ENCODE peak calls at places on chromosomes 13 and 19, in five cellular contexts. One of them, this sample, is unnamed.

GRCh38 chr13:27510082-27510481 is 59.7 kb upstream of the MTIF3 start:
- DNase-seq in PC-3: no peak
- DNase-seq in K562: no peak
- DNase-seq in PC-9: no peak
- DNase-seq in HepG2: no peak
- DNase-seq in this sample: no peak

GRCh38 chr19:16462757-16463250 is 9.0 kb downstream of the EPS15L1 start:
- DNase-seq in PC-3: peak; percentile 86
- DNase-seq in K562: no peak
- DNase-seq in PC-9: peak; percentile 80
- DNase-seq in HepG2: no peak
- DNase-seq in this sample: peak; percentile 78

GRCh38 chr19:49348305-49349188 is 13.3 kb downstream of the CD37 start:
- DNase-seq in PC-3: no peak
- DNase-seq in K562: no peak
- DNase-seq in PC-9: no peak
- DNase-seq in HepG2: no peak
- DNase-seq in this sample: no peak

GRCh38 chr13:80363890-80364503 is 23.1 kb upstream of the SPRY2 start:
- DNase-seq in PC-3: peak; percentile 49
- DNase-seq in K562: peak; percentile 28
- DNase-seq in PC-9: no peak
- DNase-seq in HepG2: peak; percentile 18
- DNase-seq in this sample: peak; percentile 5

GRCh38 chr19:44738603-44739585 is 9.6 kb upstream of the BCL3 start:
- DNase-seq in PC-3: no peak
- DNase-seq in K562: no peak
- DNase-seq in PC-9: peak; percentile 56
- DNase-seq in HepG2: peak; percentile 62
- DNase-seq in this sample: no peak

GRCh38 chr19:18223860-18224524 is 2.2 kb downstream of the PDE4C start:
- DNase-seq in PC-3: peak; percentile 29
- DNase-seq in K562: peak; percentile 96
- DNase-seq in PC-9: peak; percentile 47
- DNase-seq in HepG2: peak; percentile 63
- DNase-seq in this sample: no peak

GRCh38 chr19:43768273-43769050 is 12.3 kb downstream of the KCNN4 start:
- DNase-seq in PC-3: peak; percentile 43
- DNase-seq in K562: peak; percentile 69
- DNase-seq in PC-9: no peak
- DNase-seq in HepG2: no peak
- DNase-seq in this sample: no peak

GRCh38 chr13:20186771-20187170 is 6.0 kb downstream of the GJB2 start:
- DNase-seq in PC-3: no peak
- DNase-seq in K562: no peak
- DNase-seq in PC-9: no peak
- DNase-seq in HepG2: no peak
- DNase-seq in this sample: no peak

GRCh38 chr19:16457195-16457953 is 14.4 kb downstream of the EPS15L1 start:
- DNase-seq in PC-3: peak; percentile 5
- DNase-seq in K562: no peak
- DNase-seq in PC-9: no peak
- DNase-seq in HepG2: peak; percentile 24
- DNase-seq in this sample: peak; percentile 54

GRCh38 chr19:14516048-14516534 is 2.1 kb downstream of the DNAJB1 start:
- DNase-seq in PC-3: peak; percentile 60
- DNase-seq in K562: no peak
- DNase-seq in PC-9: no peak
- DNase-seq in HepG2: no peak
- DNase-seq in this sample: no peak

GRCh38 chr19:2040647-2041435 is 10.2 kb downstream of the MKNK2 start:
- DNase-seq in PC-3: no peak
- DNase-seq in K562: no peak
- DNase-seq in PC-9: no peak
- DNase-seq in HepG2: no peak
- DNase-seq in this sample: no peak
- H3K4me1 ChIP-seq in PC-3: no peaks in the 10 kb centered on the region
- H3K4me1 ChIP-seq in K562: peaks cover 75% of the 10 kb centered on the region
- H3K4me1 ChIP-seq in PC-9: no peaks in the 10 kb centered on the region
- H3K4me1 ChIP-seq in HepG2: no peaks in the 10 kb centered on the region
- H3K4me1 ChIP-seq in this sample: peaks cover 27% of the 10 kb centered on the region

DNA sequence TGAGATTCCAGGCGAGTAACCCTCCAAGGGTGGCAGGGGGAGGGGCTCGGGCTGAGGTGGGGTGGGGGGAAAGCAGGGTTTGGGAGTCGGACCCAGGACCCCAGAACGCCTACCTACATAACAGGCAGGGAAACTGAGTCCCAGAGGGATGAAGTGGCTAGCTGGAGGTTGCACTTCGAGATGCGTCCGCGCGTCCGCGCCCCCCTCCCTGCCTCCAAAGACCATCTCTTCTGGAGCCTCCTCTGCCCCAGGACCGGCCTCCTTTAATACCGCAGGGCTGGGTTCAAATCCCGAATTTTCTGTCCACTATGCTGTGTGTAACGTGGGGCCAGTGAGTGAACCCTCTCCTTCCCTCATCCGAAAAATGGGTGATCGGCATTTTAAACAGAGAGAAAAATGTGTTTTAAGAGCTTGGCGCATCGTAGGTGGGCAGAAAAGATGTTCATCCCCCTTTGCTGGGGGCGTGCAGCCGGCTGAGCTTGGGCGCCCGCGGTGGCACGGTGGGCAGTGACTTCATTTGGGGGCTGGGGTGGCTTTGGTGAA is 13.8 kb downstream of the TJP3 start:
- DNase-seq in PC-3: no peak
- DNase-seq in K562: no peak
- DNase-seq in PC-9: no peak
- DNase-seq in HepG2: no peak
- DNase-seq in this sample: no peak
- TF ChIP-seq EZH2 in PC-3: no peak
- TF ChIP-seq EZH2 in K562: no peak
- TF ChIP-seq EZH2 in PC-9: no peak
- TF ChIP-seq EZH2 in HepG2: no peak
- TF ChIP-seq EZH2 in this sample: no peak

GRCh38 chr19:47093254-47093653 is 20.3 kb downstream of the ZC3H4 start:
- DNase-seq in PC-3: no peak
- DNase-seq in K562: no peak
- DNase-seq in PC-9: no peak
- DNase-seq in HepG2: no peak
- DNase-seq in this sample: no peak

GRCh38 chr19:47093841-47094240 is 19.7 kb downstream of the ZC3H4 start:
- DNase-seq in PC-3: no peak
- DNase-seq in K562: no peak
- DNase-seq in PC-9: no peak
- DNase-seq in HepG2: no peak
- DNase-seq in this sample: no peak

GRCh38 chr19:47086280-47086679 is 27.3 kb downstream of the ZC3H4 start:
- DNase-seq in PC-3: no peak
- DNase-seq in K562: no peak
- DNase-seq in PC-9: no peak
- DNase-seq in HepG2: no peak
- DNase-seq in this sample: no peak

GRCh38 chr19:47084879-47085439 is 28.6 kb downstream of the ZC3H4 start:
- DNase-seq in PC-3: no peak
- DNase-seq in K562: no peak
- DNase-seq in PC-9: no peak
- DNase-seq in HepG2: no peak
- DNase-seq in this sample: no peak

GRCh38 chr19:47089767-47090350 is 23.7 kb downstream of the ZC3H4 start:
- DNase-seq in PC-3: no peak
- DNase-seq in K562: no peak
- DNase-seq in PC-9: no peak
- DNase-seq in HepG2: no peak
- DNase-seq in this sample: no peak
- H3K4me1 ChIP-seq in PC-3: no peaks in the 10 kb centered on the region
- H3K4me1 ChIP-seq in K562: peaks cover 1% of the 10 kb centered on the region
- H3K4me1 ChIP-seq in PC-9: peaks cover under 1% of the 10 kb centered on the region
- H3K4me1 ChIP-seq in HepG2: peaks cover 14% of the 10 kb centered on the region
- H3K4me1 ChIP-seq in this sample: no peaks in the 10 kb centered on the region

DNA sequence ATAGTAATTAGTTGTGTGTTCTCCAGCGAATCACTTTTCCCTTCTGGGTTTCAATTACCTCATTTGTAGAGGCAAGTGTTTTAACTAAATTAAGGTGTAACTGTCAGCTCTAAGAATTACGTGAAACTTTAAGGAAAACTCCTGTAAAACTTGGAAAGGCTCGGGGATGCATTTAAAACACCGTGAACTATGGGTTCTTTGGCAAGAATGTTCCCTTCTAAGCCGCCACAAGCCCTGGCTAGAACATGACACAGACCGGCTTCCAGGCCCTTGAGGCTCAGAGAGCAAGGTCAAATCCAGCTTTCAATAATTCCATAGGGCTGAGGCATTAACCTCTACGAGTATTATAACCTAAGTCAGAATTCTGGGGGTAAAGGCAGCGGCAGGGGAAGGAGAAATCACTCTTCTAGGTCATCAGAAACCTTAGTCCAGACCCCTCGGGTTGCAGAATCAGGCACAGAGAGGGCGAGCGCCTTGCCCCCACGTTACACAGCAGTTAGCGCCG is 662 bp downstream of the VWA8 start:
- DNase-seq in PC-3: peak; percentile 9
- DNase-seq in K562: peak; percentile 40
- DNase-seq in PC-9: no peak
- DNase-seq in HepG2: peak; percentile 46
- DNase-seq in this sample: peak; percentile 49
- TF ChIP-seq EZH2 in PC-3: no peak
- TF ChIP-seq EZH2 in K562: no peak
- TF ChIP-seq EZH2 in PC-9: no peak
- TF ChIP-seq EZH2 in HepG2: no peak
- TF ChIP-seq EZH2 in this sample: no peak

DNA sequence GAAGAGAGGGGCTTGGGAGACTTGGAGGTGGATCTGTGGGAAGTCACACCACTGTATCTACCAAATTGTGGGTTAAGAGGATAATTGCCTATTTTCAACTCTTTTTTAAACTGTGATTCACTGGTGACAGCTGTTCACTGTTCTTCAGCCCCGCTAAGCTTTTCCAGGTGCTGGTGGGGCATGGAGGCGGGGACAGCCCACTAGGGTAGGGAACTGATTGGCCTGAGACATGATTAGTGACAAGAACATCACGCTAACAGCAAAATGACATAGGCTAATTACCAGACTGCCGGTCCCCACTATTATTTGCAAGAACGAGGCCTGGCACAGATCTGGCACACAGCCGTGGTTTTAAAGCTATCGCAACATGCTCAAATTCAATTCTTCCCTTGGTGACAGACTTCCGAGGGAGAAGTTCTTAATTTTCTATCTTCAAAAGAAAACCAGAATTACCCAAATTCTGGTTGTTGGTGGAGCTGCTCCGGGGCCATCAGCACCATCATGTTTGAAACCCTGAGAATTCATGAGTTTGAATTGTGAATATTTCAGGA is 18.0 kb downstream of the DOCK9 start:
- DNase-seq in PC-3: no peak
- DNase-seq in K562: no peak
- DNase-seq in PC-9: no peak
- DNase-seq in HepG2: no peak
- DNase-seq in this sample: no peak
- H3K4me1 ChIP-seq in PC-3: no peaks in the 10 kb centered on the region
- H3K4me1 ChIP-seq in K562: peaks cover 7% of the 10 kb centered on the region
- H3K4me1 ChIP-seq in PC-9: no peaks in the 10 kb centered on the region
- H3K4me1 ChIP-seq in HepG2: peaks cover 5% of the 10 kb centered on the region
- H3K4me1 ChIP-seq in this sample: peaks cover 17% of the 10 kb centered on the region

DNA sequence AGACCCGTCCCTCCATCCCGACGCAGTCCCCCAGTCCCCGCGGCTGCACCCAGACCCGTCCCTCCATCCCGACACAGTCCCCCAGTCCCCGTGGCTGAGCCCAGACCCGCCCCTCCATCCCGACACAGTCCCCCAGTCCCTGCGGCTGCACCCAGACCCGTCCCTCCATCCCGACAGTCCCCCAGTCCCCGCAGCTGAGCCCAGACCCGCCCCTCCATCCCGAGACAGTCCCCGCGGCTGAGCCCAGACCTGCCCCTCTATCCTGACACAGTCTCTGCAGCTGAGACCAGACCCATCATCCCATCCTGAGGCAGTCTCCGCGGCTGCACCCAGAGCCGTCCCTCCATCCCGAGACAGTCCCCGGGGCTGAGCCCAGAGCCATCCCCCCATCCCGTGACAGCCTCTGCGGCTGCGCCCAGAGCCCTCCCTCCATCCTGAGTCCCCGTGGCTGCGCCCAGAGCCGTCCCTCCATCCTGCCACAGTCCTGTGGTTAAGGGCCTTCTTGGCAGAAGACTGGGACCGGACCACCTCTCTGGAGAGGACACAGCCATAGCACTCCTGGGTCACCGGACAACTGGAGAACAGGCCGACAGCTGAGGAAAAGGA is 28.8 kb upstream of the TMEM255B start:
- DNase-seq in PC-3: no peak
- DNase-seq in K562: no peak
- DNase-seq in PC-9: no peak
- DNase-seq in HepG2: no peak
- DNase-seq in this sample: no peak
- TF ChIP-seq EZH2 in PC-3: no peak
- TF ChIP-seq EZH2 in K562: no peak
- TF ChIP-seq EZH2 in PC-9: peak; percentile 82
- TF ChIP-seq EZH2 in HepG2: no peak
- TF ChIP-seq EZH2 in this sample: no peak

DNA sequence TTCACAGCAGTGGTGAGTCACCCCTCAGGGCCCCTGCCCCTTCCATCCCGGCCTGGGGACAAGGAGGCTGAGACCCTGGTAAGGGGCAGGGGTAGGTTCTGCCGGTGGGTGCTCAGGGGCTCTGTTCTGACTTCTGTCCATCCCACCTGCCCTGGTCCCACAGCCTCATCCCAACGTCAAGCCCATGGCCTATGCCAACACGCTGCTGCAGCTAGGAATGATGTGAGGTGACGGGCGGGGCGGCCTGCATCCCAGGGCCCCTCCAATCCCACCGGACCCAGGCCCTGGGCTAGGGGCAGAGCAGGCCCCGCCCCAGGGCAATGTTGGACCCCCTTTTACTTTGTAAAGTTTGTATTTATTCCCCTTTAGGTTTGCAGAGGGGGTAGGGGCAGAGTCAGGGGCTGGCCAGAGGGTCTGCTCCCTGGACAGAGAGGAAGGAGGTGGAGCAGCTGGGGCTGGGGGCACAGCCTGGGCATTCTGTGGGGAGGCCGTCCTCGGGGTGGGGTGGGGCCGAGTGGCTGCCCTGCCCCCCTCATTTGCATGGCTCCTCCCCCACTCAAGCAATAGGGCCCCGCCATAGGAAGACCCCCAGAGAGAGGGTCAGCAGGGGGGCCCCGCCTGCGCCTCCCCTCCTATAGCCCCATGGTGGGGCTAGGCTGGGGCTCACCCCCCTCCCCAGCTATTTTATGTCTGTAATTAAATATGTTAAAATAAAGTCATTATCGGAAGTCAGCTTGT is 23.1 kb downstream of the CCDC8 start:
- DNase-seq in PC-3: no peak
- DNase-seq in K562: no peak
- DNase-seq in PC-9: no peak
- DNase-seq in HepG2: no peak
- DNase-seq in this sample: no peak
- H3K4me1 ChIP-seq in PC-3: no peaks in the 10 kb centered on the region
- H3K4me1 ChIP-seq in K562: peaks cover 26% of the 10 kb centered on the region
- H3K4me1 ChIP-seq in PC-9: no peaks in the 10 kb centered on the region
- H3K4me1 ChIP-seq in HepG2: peaks cover 11% of the 10 kb centered on the region
- H3K4me1 ChIP-seq in this sample: no peaks in the 10 kb centered on the region

GRCh38 chr19:50836543-50837195 is 3.3 kb upstream of the KLK15 start:
- DNase-seq in PC-3: no peak
- DNase-seq in K562: no peak
- DNase-seq in PC-9: no peak
- DNase-seq in HepG2: no peak
- DNase-seq in this sample: no peak
- TF ChIP-seq EZH2 in PC-3: no peak
- TF ChIP-seq EZH2 in K562: no peak
- TF ChIP-seq EZH2 in PC-9: no peak
- TF ChIP-seq EZH2 in HepG2: no peak
- TF ChIP-seq EZH2 in this sample: no peak